ENCODE peak calls at places on chromosomes 13 and 19, in six cellular contexts. One of them, this sample, is unnamed.

GRCh38 chr19:54668353-54668752 is 5.6 kb downstream of the LILRB4 start:
- DNase-seq in MCF 10A: no peak
- DNase-seq in keratinocyte: no peak
- DNase-seq in GM06990: no peak
- DNase-seq in heart right ventricle: no peak
- DNase-seq in upper lobe of right lung: no peak
- DNase-seq in this sample: no peak

GRCh38 chr13:49733181-49733951 is 42.1 kb upstream of the EBPL start:
- DNase-seq in MCF 10A: peak; percentile 37
- DNase-seq in keratinocyte: no peak
- DNase-seq in GM06990: no peak
- DNase-seq in heart right ventricle: no peak
- DNase-seq in upper lobe of right lung: peak; percentile 70
- DNase-seq in this sample: no peak

GRCh38 chr13:75222031-75222430 is 259.9 kb downstream of the TBC1D4 start:
- DNase-seq in MCF 10A: peak; percentile 49
- DNase-seq in keratinocyte: no peak
- DNase-seq in GM06990: no peak
- DNase-seq in heart right ventricle: no peak
- DNase-seq in upper lobe of right lung: no peak
- DNase-seq in this sample: no peak

GRCh38 chr13:20151016-20151415 is 9.8 kb downstream of the GJA3 start:
- DNase-seq in MCF 10A: no peak
- DNase-seq in keratinocyte: no peak
- DNase-seq in GM06990: no peak
- DNase-seq in heart right ventricle: no peak
- DNase-seq in upper lobe of right lung: no peak
- DNase-seq in this sample: no peak

GRCh38 chr13:44648392-44649117 is 72.4 kb upstream of the TSC22D1 start:
- DNase-seq in MCF 10A: peak; percentile 21
- DNase-seq in keratinocyte: no peak
- DNase-seq in GM06990: no peak
- DNase-seq in heart right ventricle: no peak
- DNase-seq in upper lobe of right lung: no peak
- DNase-seq in this sample: peak; percentile 55

GRCh38 chr13:32126756-32127155 is 95.2 kb downstream of the FRY start:
- DNase-seq in MCF 10A: no peak
- DNase-seq in keratinocyte: no peak
- DNase-seq in GM06990: no peak
- DNase-seq in heart right ventricle: no peak
- DNase-seq in upper lobe of right lung: no peak
- DNase-seq in this sample: no peak

GRCh38 chr13:81929988-81930387 is 1589.1 kb upstream of the SPRY2 start:
- DNase-seq in MCF 10A: peak; percentile 55
- DNase-seq in keratinocyte: no peak
- DNase-seq in GM06990: no peak
- DNase-seq in heart right ventricle: no peak
- DNase-seq in upper lobe of right lung: no peak
- DNase-seq in this sample: no peak

GRCh38 chr13:42486711-42487198 is 87.2 kb upstream of the TNFSF11 start:
- DNase-seq in MCF 10A: peak; percentile 89
- DNase-seq in keratinocyte: no peak
- DNase-seq in GM06990: no peak
- DNase-seq in heart right ventricle: no peak
- DNase-seq in upper lobe of right lung: no peak
- DNase-seq in this sample: no peak

GRCh38 chr19:47404334-47405196 is 14.8 kb downstream of the MEIS3 start:
- DNase-seq in MCF 10A: no peak
- DNase-seq in keratinocyte: no peak
- DNase-seq in GM06990: no peak
- DNase-seq in heart right ventricle: no peak
- DNase-seq in upper lobe of right lung: no peak
- DNase-seq in this sample: no peak

GRCh38 chr13:112060899-112061366 is 6.0 kb upstream of the SOX1 start:
- DNase-seq in MCF 10A: no peak
- DNase-seq in keratinocyte: no peak
- DNase-seq in GM06990: no peak
- DNase-seq in heart right ventricle: no peak
- DNase-seq in upper lobe of right lung: no peak
- DNase-seq in this sample: no peak

GRCh38 chr19:49683814-49684250 is 5.6 kb upstream of the ADM5 start:
- DNase-seq in MCF 10A: no peak
- DNase-seq in keratinocyte: no peak
- DNase-seq in GM06990: no peak
- DNase-seq in heart right ventricle: no peak
- DNase-seq in upper lobe of right lung: no peak
- DNase-seq in this sample: no peak

GRCh38 chr19:48400018-48400742 is 6.7 kb downstream of the GRIN2D start:
- DNase-seq in MCF 10A: peak; percentile 67
- DNase-seq in keratinocyte: no peak
- DNase-seq in GM06990: no peak
- DNase-seq in heart right ventricle: peak; percentile 49
- DNase-seq in upper lobe of right lung: no peak
- DNase-seq in this sample: peak; percentile 50

GRCh38 chr19:33502991-33503790 is 18.4 kb downstream of the PEPD start:
- DNase-seq in MCF 10A: no peak
- DNase-seq in keratinocyte: no peak
- DNase-seq in GM06990: no peak
- DNase-seq in heart right ventricle: no peak
- DNase-seq in upper lobe of right lung: no peak
- DNase-seq in this sample: no peak

GRCh38 chr19:50875795-50876422 is 2.7 kb downstream of the KLK2 start:
- DNase-seq in MCF 10A: no peak
- DNase-seq in keratinocyte: no peak
- DNase-seq in GM06990: no peak
- DNase-seq in heart right ventricle: no peak
- DNase-seq in upper lobe of right lung: no peak
- DNase-seq in this sample: peak; percentile 57

GRCh38 chr13:113582841-113583631 is 1.5 kb upstream of the TFDP1 start:
- DNase-seq in MCF 10A: no peak
- DNase-seq in keratinocyte: no peak
- DNase-seq in GM06990: no peak
- DNase-seq in heart right ventricle: no peak
- DNase-seq in upper lobe of right lung: peak; percentile 52
- DNase-seq in this sample: no peak

GRCh38 chr19:48558018-48558684 is 6.2 kb downstream of the SULT2B1 start:
- DNase-seq in MCF 10A: no peak
- DNase-seq in keratinocyte: peak; percentile 49
- DNase-seq in GM06990: no peak
- DNase-seq in heart right ventricle: no peak
- DNase-seq in upper lobe of right lung: no peak
- DNase-seq in this sample: no peak

GRCh38 chr13:78881746-78882145 is 222.8 kb upstream of the OBI1 start:
- DNase-seq in MCF 10A: no peak
- DNase-seq in keratinocyte: no peak
- DNase-seq in GM06990: no peak
- DNase-seq in heart right ventricle: no peak
- DNase-seq in upper lobe of right lung: no peak
- DNase-seq in this sample: no peak

GRCh38 chr19:13794388-13794751 is 873 bp upstream of the ZSWIM4 start:
- DNase-seq in MCF 10A: peak; percentile 87
- DNase-seq in keratinocyte: no peak
- DNase-seq in GM06990: no peak
- DNase-seq in heart right ventricle: peak; percentile 86
- DNase-seq in upper lobe of right lung: peak; percentile 74
- DNase-seq in this sample: no peak
- TF ChIP-seq CTCF in MCF 10A: no peak
- TF ChIP-seq CTCF in keratinocyte: no peak
- TF ChIP-seq CTCF in GM06990: no peak
- TF ChIP-seq CTCF in heart right ventricle: no peak
- TF ChIP-seq CTCF in upper lobe of right lung: no peak
- TF ChIP-seq CTCF in this sample: no peak

DNA sequence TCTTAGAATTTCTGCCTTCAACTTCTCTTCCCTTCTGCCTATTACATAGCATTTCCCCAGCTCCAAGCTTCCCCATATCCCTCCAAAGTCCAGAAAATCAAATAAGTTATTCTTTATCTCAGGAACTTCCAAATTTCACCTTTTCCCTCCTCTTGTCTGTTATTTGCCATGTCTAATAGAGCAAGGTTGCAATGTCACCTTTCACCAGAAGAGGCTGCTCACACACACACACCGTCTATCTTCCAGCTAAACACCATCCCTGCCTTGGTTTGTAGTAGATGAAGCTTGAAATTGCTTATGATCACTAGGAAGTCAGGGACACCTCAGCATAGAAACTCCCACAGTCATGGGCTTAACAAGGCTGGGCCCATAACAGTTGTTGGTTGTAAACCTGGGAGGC is 48.4 kb downstream of the ZNRF4 start:
- DNase-seq in MCF 10A: no peak
- DNase-seq in keratinocyte: no peak
- DNase-seq in GM06990: no peak
- DNase-seq in heart right ventricle: no peak
- DNase-seq in upper lobe of right lung: no peak
- DNase-seq in this sample: no peak
- TF ChIP-seq CTCF in MCF 10A: peak; percentile 7
- TF ChIP-seq CTCF in keratinocyte: peak; percentile 35
- TF ChIP-seq CTCF in GM06990: no peak
- TF ChIP-seq CTCF in heart right ventricle: no peak
- TF ChIP-seq CTCF in upper lobe of right lung: no peak
- TF ChIP-seq CTCF in this sample: no peak

GRCh38 chr13:104534847-104535246 is 1468.6 kb upstream of the SLC10A2 start:
- DNase-seq in MCF 10A: peak; percentile 3
- DNase-seq in keratinocyte: no peak
- DNase-seq in GM06990: no peak
- DNase-seq in heart right ventricle: no peak
- DNase-seq in upper lobe of right lung: no peak
- DNase-seq in this sample: no peak
- TF ChIP-seq CTCF in MCF 10A: no peak
- TF ChIP-seq CTCF in keratinocyte: peak; percentile 12
- TF ChIP-seq CTCF in GM06990: no peak
- TF ChIP-seq CTCF in heart right ventricle: no peak
- TF ChIP-seq CTCF in upper lobe of right lung: no peak
- TF ChIP-seq CTCF in this sample: no peak

DNA sequence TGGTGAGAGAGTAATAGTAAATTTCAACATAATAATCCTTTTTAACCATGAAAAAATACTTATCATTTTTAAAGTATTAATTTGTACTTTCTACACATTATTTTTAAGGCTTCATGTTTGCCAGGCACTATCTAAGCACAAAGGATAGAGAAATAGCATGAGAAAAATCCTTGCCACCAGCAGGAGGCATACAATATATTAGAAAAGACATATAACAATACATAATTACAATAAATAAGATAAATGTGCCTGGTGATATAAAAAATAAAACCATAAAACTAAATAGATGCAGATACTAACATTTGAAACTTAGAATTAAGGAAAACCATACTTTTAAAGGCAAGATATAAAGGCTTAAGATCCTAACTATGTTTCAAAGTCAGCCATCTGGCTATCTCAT is 1256.4 kb downstream of the DIAPH3 start:
- DNase-seq in MCF 10A: no peak
- DNase-seq in keratinocyte: no peak
- DNase-seq in GM06990: no peak
- DNase-seq in heart right ventricle: no peak
- DNase-seq in upper lobe of right lung: no peak
- DNase-seq in this sample: no peak
- TF ChIP-seq CTCF in MCF 10A: no peak
- TF ChIP-seq CTCF in keratinocyte: no peak
- TF ChIP-seq CTCF in GM06990: no peak
- TF ChIP-seq CTCF in heart right ventricle: no peak
- TF ChIP-seq CTCF in upper lobe of right lung: no peak
- TF ChIP-seq CTCF in this sample: no peak

DNA sequence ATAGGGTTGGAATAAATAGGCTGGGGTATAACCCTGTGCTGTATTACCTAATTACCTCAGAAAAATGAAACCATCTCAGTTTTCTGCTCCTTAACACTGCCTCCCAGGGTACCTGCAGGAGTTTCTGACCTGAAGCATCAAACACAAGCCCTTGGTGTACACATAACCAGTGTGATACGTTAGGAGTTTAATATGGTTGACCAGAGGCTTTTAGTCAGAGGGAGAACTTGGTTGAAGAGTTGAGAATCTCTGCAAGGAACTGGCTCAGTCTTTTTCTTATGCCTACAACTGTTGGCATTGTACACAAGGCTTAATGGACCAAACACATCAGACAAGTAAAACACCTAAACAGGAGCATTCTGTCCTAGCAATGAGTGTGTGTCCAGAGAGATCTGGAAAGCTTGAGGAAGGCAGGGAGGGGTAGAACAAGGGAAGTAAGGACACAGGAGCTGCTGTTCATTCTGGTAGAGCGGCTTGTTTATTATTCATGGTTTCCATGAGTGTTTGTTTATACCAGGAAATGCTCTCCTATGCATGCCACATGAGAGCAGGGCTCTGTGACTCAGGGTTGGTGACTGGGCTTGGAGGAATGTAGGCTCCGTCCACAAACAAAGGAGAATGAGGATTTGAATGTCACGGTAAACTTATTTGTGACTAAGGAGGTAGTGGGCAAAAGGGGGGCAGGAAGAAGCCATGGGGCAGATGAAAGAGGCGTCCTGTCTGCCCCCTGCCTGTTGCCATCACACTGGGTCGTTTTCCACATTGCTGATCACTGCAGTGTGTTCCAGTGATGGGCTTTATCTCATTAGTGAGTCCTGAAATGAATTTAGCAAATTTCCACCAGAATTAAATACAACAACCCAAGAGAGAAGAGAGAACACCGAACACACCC is 11.9 kb upstream of the SPATA13 start:
- DNase-seq in MCF 10A: peak; percentile 86
- DNase-seq in keratinocyte: peak; percentile 87
- DNase-seq in GM06990: no peak
- DNase-seq in heart right ventricle: no peak
- DNase-seq in upper lobe of right lung: no peak
- DNase-seq in this sample: no peak
- TF ChIP-seq CTCF in MCF 10A: no peak
- TF ChIP-seq CTCF in keratinocyte: peak; percentile 25
- TF ChIP-seq CTCF in GM06990: no peak
- TF ChIP-seq CTCF in heart right ventricle: no peak
- TF ChIP-seq CTCF in upper lobe of right lung: no peak
- TF ChIP-seq CTCF in this sample: no peak

DNA sequence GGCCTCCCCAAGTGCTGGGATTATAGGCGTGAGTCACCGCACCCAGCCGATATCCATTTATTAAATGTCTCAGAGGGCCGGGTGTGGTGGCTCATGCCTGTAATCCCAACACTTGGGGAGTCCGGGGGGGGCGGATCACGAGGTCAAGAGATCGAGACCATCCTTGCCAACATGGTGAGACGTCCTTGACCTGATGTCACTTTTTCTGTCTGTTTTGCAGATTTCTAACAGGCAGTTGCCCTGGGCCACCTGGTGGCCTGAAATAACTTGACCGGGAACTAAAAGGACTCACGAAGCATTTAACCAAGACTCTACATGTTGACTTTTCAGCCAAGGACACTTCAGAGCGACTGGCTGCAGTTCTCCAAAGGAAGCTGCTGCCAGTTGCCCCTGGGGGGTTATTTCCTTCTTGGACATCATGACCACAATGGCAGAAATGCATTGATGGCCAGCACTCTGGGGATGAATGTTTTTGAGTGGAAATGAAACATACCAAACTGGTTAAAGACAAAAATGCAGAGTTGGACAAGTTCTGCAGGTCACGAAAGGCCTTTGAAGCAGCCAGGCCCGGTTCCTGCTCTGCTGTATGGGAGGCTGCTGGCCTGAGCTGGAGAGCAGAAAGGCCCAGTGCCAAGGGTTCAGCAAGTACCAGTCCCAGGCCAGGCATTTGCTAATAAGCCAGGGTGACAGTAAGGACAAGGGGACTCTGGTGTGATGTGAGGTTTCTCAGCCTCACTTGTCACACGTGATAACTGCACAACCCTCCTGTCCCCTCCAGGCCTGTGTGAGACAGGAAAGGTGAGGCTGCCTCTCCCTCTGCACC is 8.3 kb downstream of the ZNF837 start:
- DNase-seq in MCF 10A: no peak
- DNase-seq in keratinocyte: no peak
- DNase-seq in GM06990: no peak
- DNase-seq in heart right ventricle: no peak
- DNase-seq in upper lobe of right lung: no peak
- DNase-seq in this sample: no peak
- TF ChIP-seq CTCF in MCF 10A: peak; percentile 9
- TF ChIP-seq CTCF in keratinocyte: no peak
- TF ChIP-seq CTCF in GM06990: no peak
- TF ChIP-seq CTCF in heart right ventricle: no peak
- TF ChIP-seq CTCF in upper lobe of right lung: peak; percentile 18
- TF ChIP-seq CTCF in this sample: no peak

This sample was measured in GM20000.